ENCODE peak calls at places on chromosomes 3 and 15, in six cellular contexts. H is endodermal cell, Z is upper lobe of right lung, U is A549, P is colonic mucosa, A is tibial artery. N is an unnamed sample.

GRCh38 chr3:129664040-129664646 is 57.7 kb upstream of the PLXND1 start:
- DNase-seq in H (no peak), Z (no peak), U (no peak), P (no peak), A (no peak), N (peak; percentile 38)

GRCh38 chr3:123386477-123387040 is 62.3 kb downstream of the ADCY5 start:
- DNase-seq in H (peak; percentile 63), Z (no peak), U (no peak), P (no peak), A (no peak), N (no peak)

GRCh38 chr3:133209871-133210550 is 171.8 kb downstream of the TMEM108 start:
- DNase-seq in H (no peak), Z (no peak), U (no peak), P (no peak), A (no peak), N (no peak)

GRCh38 chr15:101498731-101499480 is 9.4 kb upstream of the PCSK6 start:
- DNase-seq in H (peak; percentile 36), Z (no peak), U (no peak), P (no peak), A (no peak), N (no peak)

GRCh38 chr3:30518201-30518864 is 88.1 kb upstream of the TGFBR2 start:
- DNase-seq in H (no peak), Z (no peak), U (peak; percentile 75), P (peak; percentile 40), A (peak; percentile 81), N (peak; percentile 49)

GRCh38 chr3:162540421-162540820 is 1043.8 kb downstream of the OTOL1 start:
- DNase-seq in H (no peak), Z (no peak), U (no peak), P (no peak), A (no peak), N (no peak)

GRCh38 chr15:89057506-89058133 is 30.6 kb upstream of the ABHD2 start:
- DNase-seq in H (peak; percentile 95), Z (peak; percentile 90), U (peak; percentile 80), P (peak; percentile 88), A (peak; percentile 83), N (no peak)

GRCh38 chr3:13894812-13895154 is 14.9 kb upstream of the WNT7A start:
- DNase-seq in H (no peak), Z (no peak), U (no peak), P (no peak), A (no peak), N (no peak)

GRCh38 chr15:51368751-51369450 is 27.4 kb downstream of the GLDN start:
- DNase-seq in H (no peak), Z (no peak), U (peak; percentile 76), P (no peak), A (no peak), N (peak; percentile 21)

GRCh38 chr15:40251455-40252140 is 12.7 kb downstream of the PAK6 start:
- DNase-seq in H (no peak), Z (peak; percentile 37), U (no peak), P (no peak), A (no peak), N (no peak)

GRCh38 chr3:107943860-107944543 is 146.8 kb downstream of the CD47 start:
- DNase-seq in H (no peak), Z (no peak), U (no peak), P (no peak), A (no peak), N (no peak)

GRCh38 chr3:143167956-143168355 is 48.4 kb downstream of the CHST2 start:
- DNase-seq in H (no peak), Z (no peak), U (no peak), P (no peak), A (no peak), N (no peak)

GRCh38 chr3:57597240-57597972 is at the start of gene ARF4:
- DNase-seq in H (peak; percentile 100), Z (peak; percentile 100), U (peak; percentile 99), P (peak; percentile 99), A (peak; percentile 99), N (peak; percentile 98)
- TF ChIP-seq CTCF in H (peak; percentile 30), Z (peak; percentile 42), U (no peak), P (no peak), A (peak; percentile 15), N (peak; percentile 18)

GRCh38 chr3:132034097-132034485 is 723 bp downstream of the CPNE4 start:
- DNase-seq in H (peak; percentile 61), Z (no peak), U (no peak), P (no peak), A (no peak), N (no peak)

GRCh38 chr3:132038198-132038825 is 3.5 kb upstream of the CPNE4 start:
- DNase-seq in H (no peak), Z (no peak), U (peak; percentile 48), P (no peak), A (no peak), N (no peak)

GRCh38 chr3:132033471-132033870 is 1.3 kb downstream of the CPNE4 start:
- DNase-seq in H (peak; percentile 56), Z (no peak), U (no peak), P (no peak), A (no peak), N (no peak)

GRCh38 chr3:132032959-132033358 is 1.9 kb downstream of the CPNE4 start:
- DNase-seq in H (no peak), Z (no peak), U (no peak), P (no peak), A (no peak), N (no peak)

GRCh38 chr3:132034486-132035464 is at the start of gene CPNE4:
- DNase-seq in H (peak; percentile 99), Z (peak; percentile 92), U (peak; percentile 83), P (peak; percentile 77), A (peak; percentile 58), N (no peak)
- H3K4me3 ChIP-seq in H (peak within 1 kb of the TSS; percentile 90), Z (no peak within 1 kb of the TSS), U (peak within 1 kb of the TSS; percentile 78), P (no peak within 1 kb of the TSS), A (peak within 1 kb of the TSS; percentile 10), N (peak within 1 kb of the TSS; percentile 36)

DNA sequence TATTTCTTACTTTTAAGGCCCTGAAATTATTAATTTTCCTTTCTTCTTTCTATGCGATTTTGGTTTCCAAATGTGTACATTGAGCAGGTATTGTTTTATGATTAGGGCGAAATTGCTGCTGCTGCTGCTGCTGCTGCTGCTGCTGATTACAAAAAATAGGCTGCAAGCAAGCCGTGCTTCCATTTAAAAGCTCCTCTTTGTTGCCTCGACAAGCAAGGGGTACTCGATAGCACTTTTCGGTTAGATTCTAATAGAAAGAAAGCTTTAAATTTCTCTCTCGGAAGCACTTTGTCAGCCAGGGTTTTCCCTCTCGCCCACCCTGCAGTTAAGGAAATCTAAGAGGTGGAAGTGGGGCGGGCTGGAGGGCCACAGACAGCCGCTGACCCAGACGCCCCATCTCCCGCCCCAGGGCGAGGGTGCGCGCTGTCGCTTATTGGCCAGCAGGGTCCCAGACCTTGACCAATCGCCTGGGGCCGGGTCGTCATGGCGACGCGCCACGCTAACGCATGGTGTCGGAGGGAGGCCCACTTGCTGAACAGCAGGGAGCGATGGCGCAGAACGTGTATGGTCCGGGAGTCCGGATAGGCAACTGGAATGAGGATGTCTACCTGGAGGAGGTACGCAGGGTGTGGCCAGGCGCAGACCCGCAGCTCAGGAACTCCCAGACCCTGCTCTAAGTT is at the start of gene CFAP161:
- DNase-seq in H (peak; percentile 98), Z (peak; percentile 83), U (peak; percentile 40), P (peak; percentile 63), A (peak; percentile 72), N (peak; percentile 17)
- TF ChIP-seq CTCF in H (peak; percentile 40), Z (no peak), U (no peak), P (no peak), A (peak; percentile 12), N (no peak)

GRCh38 chr3:184813357-184813756 is 1.4 kb downstream of the VPS8 start:
- DNase-seq in H (no peak), Z (no peak), U (no peak), P (no peak), A (no peak), N (no peak)
- H3K4me3 ChIP-seq in H (peak overlapping the region; percentile 96), Z (peak overlapping the region; percentile 88), U (peak overlapping the region; percentile 66), P (no peak overlapping the region), A (peak overlapping the region; percentile 78), N (no peak overlapping the region)

GRCh38 chr15:25415217-25415616 is 23.6 kb downstream of the UBE3A start:
- DNase-seq in H (no peak), Z (no peak), U (no peak), P (no peak), A (no peak), N (no peak)
- TF ChIP-seq CTCF in H (no peak), Z (no peak), U (no peak), P (no peak), A (no peak), N (no peak)

DNA sequence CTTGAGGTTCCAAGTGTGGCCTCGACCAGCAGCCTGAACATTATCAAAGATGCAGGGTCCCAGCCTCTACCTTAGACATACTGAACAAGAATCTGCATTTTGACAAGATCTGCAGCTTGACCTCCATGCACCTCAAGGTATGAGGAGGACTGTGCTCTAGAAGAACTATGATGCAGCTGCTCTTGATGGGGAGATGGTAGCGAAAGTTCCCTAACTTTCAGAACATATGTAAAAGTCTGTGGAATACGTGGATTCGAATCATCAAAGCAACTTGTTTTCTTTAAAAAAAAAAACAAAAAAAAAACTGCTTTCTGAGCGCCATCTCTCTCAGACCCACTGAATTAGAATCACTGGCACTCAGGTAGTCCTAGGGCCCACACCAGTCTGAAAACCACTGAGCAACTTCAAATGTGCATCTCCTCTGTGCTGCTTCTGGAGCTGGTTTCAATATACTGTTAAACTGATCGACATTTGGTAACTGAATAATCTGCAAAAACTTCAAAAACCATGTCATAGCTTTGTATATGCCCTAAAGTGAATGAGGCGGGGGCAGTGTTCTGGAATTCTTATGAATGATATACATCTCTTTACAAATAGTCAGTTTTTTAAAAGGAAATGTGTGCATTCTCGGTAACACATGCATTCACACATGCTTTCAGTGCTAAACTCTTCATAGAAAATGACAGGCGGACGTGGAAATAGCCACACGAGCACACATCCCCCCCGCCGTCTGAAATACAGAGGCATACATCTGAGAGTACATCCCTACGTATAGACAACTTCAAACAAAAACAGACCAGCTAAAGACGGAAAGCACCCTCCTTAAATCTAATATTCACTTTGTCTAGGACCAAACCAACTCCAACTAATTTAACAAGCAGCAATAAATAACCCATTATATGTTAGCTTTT is 128.8 kb downstream of the FOXP1 start:
- DNase-seq in H (no peak), Z (no peak), U (no peak), P (no peak), A (no peak), N (no peak)
- H3K4me3 ChIP-seq in H (no peak overlapping the region), Z (no peak overlapping the region), U (no peak overlapping the region), P (no peak overlapping the region), A (no peak overlapping the region), N (no peak overlapping the region)

DNA sequence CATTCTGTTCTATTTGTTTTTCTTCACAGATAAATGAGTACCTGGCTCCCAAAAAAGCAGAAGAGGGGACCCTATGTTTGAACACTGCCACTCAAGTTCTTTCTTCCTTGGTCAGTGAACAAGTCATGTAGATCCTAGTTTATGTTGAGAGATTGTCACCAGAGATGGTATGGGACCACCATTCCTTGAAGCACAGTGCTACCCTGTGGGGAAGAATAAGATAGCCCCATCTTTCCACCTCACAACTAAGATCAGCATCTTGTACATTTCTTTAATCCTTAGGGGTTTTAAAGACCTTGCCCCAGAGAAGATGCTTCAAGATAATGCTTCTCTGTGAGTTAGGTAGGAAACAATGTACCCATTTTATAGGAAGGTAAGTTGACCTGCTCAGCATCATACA is 233.5 kb upstream of the WNT5A start:
- DNase-seq in H (no peak), Z (no peak), U (no peak), P (no peak), A (no peak), N (no peak)
- TF ChIP-seq CTCF in H (peak; percentile 52), Z (peak; percentile 5), U (no peak), P (no peak), A (no peak), N (no peak)

GRCh38 chr15:24819680-24820079 is 135.1 kb upstream of the SNRPN start:
- DNase-seq in H (no peak), Z (no peak), U (no peak), P (no peak), A (no peak), N (no peak)

GRCh38 chr15:24823473-24823872 is 131.3 kb upstream of the SNRPN start:
- DNase-seq in H (peak; percentile 96), Z (no peak), U (no peak), P (no peak), A (no peak), N (no peak)
- H3K4me3 ChIP-seq in H (peak overlapping the region; percentile 80), Z (no peak overlapping the region), U (no peak overlapping the region), P (no peak overlapping the region), A (no peak overlapping the region), N (no peak overlapping the region)

N was measured in retinal pigment epithelial cell.